ENCODE peak calls at places on chromosome 19, in six cellular contexts. J is GM12865; I is activated T-helper 9 cell treated with anti-CD3 and anti-CD28 coated beads, Interleukin-2, amount 50 U/mL, for 16 hours; T is stimulated activated CD4-positive, alpha-beta T cell treated with anti-CD3 and anti-CD28 coated beads, Interleukin-2, amount 100 ng/mL, for 48 hours; Y is psoas muscle; P is NCI-H1105. F is an unnamed sample.

GRCh38 chr19:44856438-44857083 is 10.5 kb downstream of the NECTIN2 start:
- DNase-seq in T (no peak), I (no peak), J (no peak), P (no peak), Y (no peak), F (peak; percentile 64)

GRCh38 chr19:33430674-33431277 is 57.3 kb downstream of the CEBPG start:
- DNase-seq in P (peak; percentile 60), Y (peak; percentile 84), T (peak; percentile 71), J (peak; percentile 67), I (peak; percentile 40), F (peak; percentile 58)

GRCh38 chr19:42268142-42268703 is 829 bp upstream of the CIC start:
- DNase-seq in Y (peak; percentile 98), J (peak; percentile 100), T (peak; percentile 96), P (peak; percentile 100), I (peak; percentile 94), F (peak; percentile 99)

GRCh38 chr19:19452241-19453128 is 47.0 kb downstream of the GATAD2A start:
- DNase-seq in Y (no peak), J (no peak), I (no peak), P (no peak), T (no peak), F (no peak)

GRCh38 chr19:21197589-21198295 is 55.9 kb downstream of the ZNF431 start:
- DNase-seq in J (no peak), T (no peak), Y (no peak), P (no peak), I (no peak), F (no peak)

GRCh38 chr19:42394751-42395150 is 4.7 kb upstream of the CNFN start:
- DNase-seq in Y (no peak), P (no peak), I (no peak), T (no peak), J (no peak), F (no peak)

GRCh38 chr19:38290631-38291147 is 13.4 kb upstream of the C19orf33 start:
- DNase-seq in Y (no peak), J (no peak), P (no peak), I (no peak), T (no peak), F (no peak)

GRCh38 chr19:54654447-54655321 is 8.1 kb upstream of the LILRB4 start:
- DNase-seq in I (no peak), P (no peak), J (peak; percentile 69), T (no peak), Y (no peak), F (no peak)

GRCh38 chr19:7401694-7402093 is 53.0 kb downstream of the ARHGEF18 start:
- DNase-seq in P (no peak), Y (no peak), I (no peak), J (no peak), T (no peak), F (no peak)

GRCh38 chr19:45468159-45468651 is 409 bp downstream of the FOSB start:
- DNase-seq in P (no peak), I (no peak), J (peak; percentile 31), T (no peak), Y (peak; percentile 64), F (no peak)

GRCh38 chr19:45087531-45087930 is 5.4 kb upstream of the PPP1R37 start:
- DNase-seq in T (no peak), Y (no peak), P (no peak), I (peak; percentile 28), J (no peak), F (no peak)

GRCh38 chr19:38266981-38267597 is 2.7 kb downstream of the SPINT2 start:
- DNase-seq in I (no peak), J (no peak), T (no peak), P (no peak), Y (no peak), F (no peak)

GRCh38 chr19:6750062-6750461 is 10.6 kb downstream of the TRIP10 start:
- DNase-seq in P (no peak), Y (peak; percentile 84), T (no peak), J (no peak), I (no peak), F (no peak)

GRCh38 chr19:47675271-47675670 is 38.0 kb upstream of the EHD2 start:
- DNase-seq in I (no peak), Y (peak; percentile 47), T (no peak), J (no peak), P (no peak), F (no peak)

GRCh38 chr19:39969266-39969665 is 1.7 kb upstream of the PSMC4 start:
- DNase-seq in P (no peak), Y (no peak), T (no peak), I (no peak), J (no peak), F (no peak)

GRCh38 chr19:16649734-16650133 is 10.2 kb downstream of the SMIM7 start:
- DNase-seq in I (no peak), Y (no peak), P (no peak), T (no peak), J (no peak), F (peak; percentile 60)

GRCh38 chr19:3983936-3984583 is 1.2 kb downstream of the EEF2 start:
- DNase-seq in P (no peak), Y (peak; percentile 83), J (peak; percentile 71), I (no peak), T (no peak), F (peak; percentile 43)

GRCh38 chr19:32406161-32407003 is 812 bp downstream of the DPY19L3 start:
- DNase-seq in P (no peak), Y (no peak), T (no peak), I (no peak), J (no peak), F (no peak)

GRCh38 chr19:4115050-4115817 is 8.7 kb downstream of the MAP2K2 start:
- DNase-seq in Y (no peak), I (peak; percentile 19), J (peak; percentile 91), T (no peak), P (no peak), F (no peak)

GRCh38 chr19:787551-787950 is 9.7 kb upstream of the PTBP1 start:
- DNase-seq in I (no peak), J (no peak), Y (no peak), P (no peak), T (no peak), F (no peak)

GRCh38 chr19:18194554-18195238 is 1.7 kb downstream of the MPV17L2 start:
- DNase-seq in J (peak; percentile 60), I (no peak), Y (peak; percentile 66), P (no peak), T (no peak), F (no peak)

GRCh38 chr19:48633148-48634035 is 3.8 kb downstream of the DBP start:
- DNase-seq in J (peak; percentile 31), Y (no peak), I (no peak), P (no peak), T (no peak), F (no peak)

GRCh38 chr19:290539-291521 is at the start of gene PLPP2:
- DNase-seq in J (no peak), Y (peak; percentile 45), T (no peak), P (no peak), I (peak; percentile 13), F (no peak)

GRCh38 chr19:51158474-51159129 is 16.5 kb downstream of the SIGLEC7 start:
- DNase-seq in Y (peak; percentile 66), I (peak; percentile 54), P (peak; percentile 3), J (peak; percentile 66), T (peak; percentile 88), F (peak; percentile 4)

GRCh38 chr19:39166571-39167391 is 30.0 kb upstream of the NCCRP1 start:
- DNase-seq in Y (no peak), T (no peak), P (no peak), J (no peak), I (no peak), F (no peak)

GRCh38 chr19:15244106-15244803 is 12.0 kb upstream of the EPHX3 start:
- DNase-seq in P (no peak), I (no peak), T (no peak), J (no peak), Y (no peak), F (no peak)

GRCh38 chr19:57803265-57803593 is 11.5 kb downstream of the ZNF552 start:
- DNase-seq in P (no peak), Y (no peak), T (no peak), I (no peak), J (no peak), F (no peak)